ENCODE peak calls at places on chromosomes 12 and 14, in ten cellular contexts. H is H1, O is stomach, W is colonic mucosa, I is left ventricle myocardium inferior, R is OCI-LY7, X is tibial artery, B is IMR-90, F is upper lobe of right lung, U is body of pancreas. G is an unnamed sample.

GRCh38 chr12:11705010-11705409 is 55.5 kb downstream of the ETV6 start:
- DNase-seq in F (no peak), X (no peak), I (no peak), W (no peak), R (no peak), O (no peak), H (no peak), B (peak; percentile 97), U (peak; percentile 53), G (no peak)

GRCh38 chr14:27409936-27410335 is 812.1 kb upstream of the NOVA1 start:
- DNase-seq in H (no peak), U (no peak), R (no peak), B (no peak), F (no peak), W (no peak), O (no peak), X (no peak), I (no peak), G (no peak)

GRCh38 chr14:50318031-50318626 is 6.0 kb downstream of the DMAC2L start:
- DNase-seq in R (peak; percentile 13), I (no peak), H (no peak), U (no peak), F (no peak), B (peak; percentile 66), X (no peak), W (no peak), O (no peak), G (no peak)

GRCh38 chr14:91140672-91141071 is 26.8 kb downstream of the DGLUCY start:
- DNase-seq in W (peak; percentile 50), X (no peak), O (peak; percentile 45), I (no peak), F (no peak), U (no peak), R (peak; percentile 16), H (no peak), B (no peak), G (peak; percentile 63)

GRCh38 chr14:43479751-43480150 is 1027.3 kb downstream of the FSCB start:
- DNase-seq in O (no peak), H (no peak), X (no peak), U (no peak), W (no peak), R (no peak), I (no peak), F (no peak), B (no peak), G (no peak)

GRCh38 chr14:91351508-91351853 is 66.1 kb downstream of the CCDC88C start:
- DNase-seq in B (no peak), O (no peak), R (peak; percentile 16), F (no peak), W (no peak), I (no peak), X (no peak), U (no peak), H (no peak), G (no peak)

GRCh38 chr12:52316290-52316689 is 4.9 kb downstream of the KRT83 start:
- DNase-seq in B (no peak), W (no peak), F (no peak), X (no peak), O (no peak), U (no peak), H (no peak), R (no peak), I (no peak), G (no peak)

GRCh38 chr12:93970892-93971688 is 177.3 kb upstream of the PLXNC1 start:
- DNase-seq in R (no peak), B (no peak), X (no peak), H (no peak), I (no peak), O (no peak), U (no peak), W (no peak), F (no peak), G (no peak)

GRCh38 chr12:123233505-123234299 is 466 bp downstream of the MTRFR start:
- DNase-seq in I (no peak), O (no peak), B (no peak), X (no peak), H (no peak), R (peak; percentile 24), U (no peak), W (no peak), F (no peak), G (no peak)

GRCh38 chr12:67425394-67425793 is 156.2 kb downstream of the CAND1 start:
- DNase-seq in B (no peak), F (no peak), R (no peak), W (peak; percentile 73), X (no peak), U (peak; percentile 27), I (no peak), H (no peak), O (no peak), G (no peak)

GRCh38 chr12:104951759-104952509 is 6.2 kb downstream of the SLC41A2 start:
- DNase-seq in R (no peak), X (no peak), F (no peak), I (no peak), W (no peak), O (no peak), H (no peak), U (no peak), B (peak; percentile 69), G (no peak)

GRCh38 chr12:25942709-25943108 is 15.8 kb upstream of the RASSF8 start:
- DNase-seq in O (no peak), I (no peak), U (no peak), X (no peak), B (peak; percentile 7), W (no peak), H (no peak), R (no peak), F (no peak), G (no peak)

GRCh38 chr12:9347328-9348127 is 139.3 kb upstream of the PZP start:
- DNase-seq in F (no peak), U (no peak), B (peak; percentile 13), O (no peak), X (no peak), H (no peak), R (no peak), W (no peak), I (no peak), G (no peak)

GRCh38 chr14:54627718-54628345 is 60.9 kb downstream of the SAMD4A start:
- DNase-seq in I (peak; percentile 44), R (no peak), X (peak; percentile 69), U (no peak), F (no peak), O (no peak), W (peak; percentile 35), H (no peak), B (peak; percentile 69), G (no peak)

GRCh38 chr14:54629183-54629582 is 62.3 kb downstream of the SAMD4A start:
- DNase-seq in F (no peak), X (no peak), W (no peak), U (no peak), O (no peak), B (no peak), H (no peak), I (no peak), R (no peak), G (no peak)

GRCh38 chr14:54625158-54625557 is 58.2 kb downstream of the SAMD4A start:
- DNase-seq in H (no peak), W (no peak), F (no peak), I (no peak), O (no peak), B (peak; percentile 92), U (no peak), R (no peak), X (no peak), G (no peak)

GRCh38 chr14:54629635-54630360 is 62.9 kb downstream of the SAMD4A start:
- DNase-seq in B (no peak), R (no peak), W (no peak), F (no peak), X (no peak), I (no peak), H (no peak), O (no peak), U (no peak), G (no peak)

GRCh38 chr14:54627325-54627717 is 60.4 kb downstream of the SAMD4A start:
- DNase-seq in O (no peak), I (no peak), F (no peak), X (no peak), B (no peak), U (no peak), W (no peak), H (no peak), R (no peak), G (no peak)
- H3K4me3 ChIP-seq in O (peak overlapping the region; percentile 19), I (peak overlapping the region; percentile 57), F (peak overlapping the region; percentile 20), X (peak overlapping the region; percentile 32), B (no peak overlapping the region), U (no peak overlapping the region), W (no peak overlapping the region), H (no peak overlapping the region), R (no peak overlapping the region), G (no peak overlapping the region)

GRCh38 chr12:6643569-6644256 is 3.5 kb downstream of the ACRBP start:
- DNase-seq in O (no peak), W (no peak), F (no peak), H (no peak), X (no peak), R (peak; percentile 73), B (no peak), I (no peak), U (no peak), G (no peak)

GRCh38 chr12:6641131-6641530 is 5.4 kb upstream of the LPAR5 start:
- DNase-seq in F (no peak), R (no peak), W (no peak), O (no peak), I (no peak), B (no peak), H (no peak), X (no peak), U (no peak), G (no peak)

GRCh38 chr12:6639151-6639773 is 3.5 kb upstream of the LPAR5 start:
- DNase-seq in X (no peak), B (no peak), F (no peak), U (no peak), W (no peak), I (no peak), H (no peak), O (no peak), R (no peak), G (no peak)

GRCh38 chr12:6638305-6638704 is 2.5 kb upstream of the LPAR5 start:
- DNase-seq in U (no peak), B (no peak), X (no peak), W (no peak), F (no peak), R (peak; percentile 58), I (no peak), H (no peak), O (no peak), G (no peak)

GRCh38 chr12:6640497-6640896 is 4.7 kb upstream of the LPAR5 start:
- DNase-seq in O (no peak), B (no peak), U (no peak), F (no peak), H (no peak), W (no peak), I (no peak), R (no peak), X (no peak), G (no peak)
- H3K9me3 ChIP-seq in O (no peaks in the 10 kb centered on the region), B (peaks cover 19% of the 10 kb centered on the region), U (no peaks in the 10 kb centered on the region), F (no peaks in the 10 kb centered on the region), H (no peaks in the 10 kb centered on the region), W (no peaks in the 10 kb centered on the region), I (peaks cover 12% of the 10 kb centered on the region), R (no peaks in the 10 kb centered on the region), X (no peaks in the 10 kb centered on the region), G (peaks cover 18% of the 10 kb centered on the region)

GRCh38 chr14:25833341-25834121 is 764.3 kb downstream of the NOVA1 start:
- DNase-seq in R (peak; percentile 10), U (peak; percentile 12), F (no peak), H (no peak), O (peak; percentile 27), B (no peak), I (no peak), X (no peak), W (peak; percentile 49), G (peak; percentile 47)
- TF ChIP-seq CTCF in R (peak; percentile 65), U (peak; percentile 26), F (no peak), H (peak; percentile 72), O (peak; percentile 29), B (no peak), I (no peak), X (no peak), W (peak; percentile 33), G (peak; percentile 71)

GRCh38 chr12:7609480-7609879 is 56.2 kb downstream of the APOBEC1 start:
- DNase-seq in U (no peak), F (no peak), O (no peak), B (peak; percentile 7), R (no peak), X (no peak), W (no peak), I (no peak), H (no peak), G (no peak)
- H3K4me3 ChIP-seq in U (no peak overlapping the region), F (no peak overlapping the region), O (no peak overlapping the region), B (peak overlapping the region; percentile 53), R (no peak overlapping the region), X (no peak overlapping the region), W (no peak overlapping the region), I (no peak overlapping the region), H (no peak overlapping the region), G (no peak overlapping the region)